ENCODE peak calls at places on chromosomes 16 and 17, in four cellular contexts. One of them, this sample, is unnamed.

GRCh38 chr16:59848314-59848713 is 1114.2 kb upstream of the GOT2 start:
- DNase-seq in K562: no peak
- DNase-seq in A549: no peak
- DNase-seq in IMR-90: no peak
- DNase-seq in this sample: no peak

GRCh38 chr16:3879887-3880564 is 487 bp downstream of the CREBBP start:
- DNase-seq in IMR-90: peak
- DNase-seq in A549: peak
- DNase-seq in K562: peak
- DNase-seq in this sample: peak

GRCh38 chr17:29212681-29213121 is 32.5 kb upstream of the MYO18A start:
- DNase-seq in K562: no peak
- DNase-seq in IMR-90: peak
- DNase-seq in A549: no peak
- DNase-seq in this sample: no peak

GRCh38 chr16:56354016-56354415 is 71.3 kb downstream of the AMFR start:
- DNase-seq in IMR-90: no peak
- DNase-seq in K562: no peak
- DNase-seq in A549: no peak
- DNase-seq in this sample: no peak

GRCh38 chr17:66542183-66542966 is 240.0 kb downstream of the PRKCA start:
- DNase-seq in A549: no peak
- DNase-seq in IMR-90: peak
- DNase-seq in K562: peak
- DNase-seq in this sample: no peak

GRCh38 chr17:57259817-57260216 is 3.5 kb downstream of the MSI2 start:
- DNase-seq in IMR-90: no peak
- DNase-seq in K562: no peak
- DNase-seq in A549: no peak
- DNase-seq in this sample: no peak

GRCh38 chr16:50547944-50548658 is at the start of gene NKD1:
- DNase-seq in K562: peak
- DNase-seq in A549: peak
- DNase-seq in IMR-90: peak
- DNase-seq in this sample: peak

GRCh38 chr16:69916445-69916844 is 34.7 kb upstream of the CLEC18A start:
- DNase-seq in K562: no peak
- DNase-seq in A549: no peak
- DNase-seq in IMR-90: no peak
- DNase-seq in this sample: no peak

GRCh38 chr16:54879681-54880080 is 51.0 kb upstream of the IRX5 start:
- DNase-seq in A549: peak
- DNase-seq in K562: no peak
- DNase-seq in IMR-90: no peak
- DNase-seq in this sample: no peak

GRCh38 chr17:43338886-43339516 is 59.8 kb upstream of the ARL4D start:
- DNase-seq in K562: no peak
- DNase-seq in A549: no peak
- DNase-seq in IMR-90: no peak
- DNase-seq in this sample: peak

GRCh38 chr17:19361326-19361725 is 1.2 kb downstream of the B9D1 start:
- DNase-seq in K562: peak
- DNase-seq in IMR-90: no peak
- DNase-seq in A549: no peak
- DNase-seq in this sample: peak

GRCh38 chr17:3622977-3623594 is 13.0 kb downstream of the SHPK start:
- DNase-seq in A549: no peak
- DNase-seq in K562: no peak
- DNase-seq in IMR-90: no peak
- DNase-seq in this sample: no peak

GRCh38 chr17:65122836-65123756 is 14.1 kb upstream of the RGS9 start:
- DNase-seq in IMR-90: peak
- DNase-seq in K562: peak
- DNase-seq in A549: peak
- DNase-seq in this sample: peak
- TF ChIP-seq POLR2A in IMR-90: peak
- TF ChIP-seq POLR2A in K562: peak
- TF ChIP-seq POLR2A in A549: peak
- TF ChIP-seq POLR2A in this sample: peak

GRCh38 chr17:38749222-38750043 is 1.3 kb upstream of the PCGF2 start:
- DNase-seq in IMR-90: peak
- DNase-seq in A549: peak
- DNase-seq in K562: peak
- DNase-seq in this sample: peak
- TF ChIP-seq POLR2A in IMR-90: no peak
- TF ChIP-seq POLR2A in A549: peak
- TF ChIP-seq POLR2A in K562: peak
- TF ChIP-seq POLR2A in this sample: no peak

GRCh38 chr16:83906690-83907089 is 7.8 kb downstream of the MLYCD start:
- DNase-seq in IMR-90: peak
- DNase-seq in A549: no peak
- DNase-seq in K562: no peak
- DNase-seq in this sample: no peak

GRCh38 chr16:83908798-83909197 is 9.9 kb downstream of the MLYCD start:
- DNase-seq in IMR-90: no peak
- DNase-seq in A549: no peak
- DNase-seq in K562: no peak
- DNase-seq in this sample: no peak

GRCh38 chr16:83903739-83904138 is 4.8 kb downstream of the MLYCD start:
- DNase-seq in A549: no peak
- DNase-seq in IMR-90: peak
- DNase-seq in K562: no peak
- DNase-seq in this sample: no peak

GRCh38 chr16:83907926-83908325 is 9.0 kb downstream of the MLYCD start:
- DNase-seq in A549: no peak
- DNase-seq in IMR-90: no peak
- DNase-seq in K562: no peak
- DNase-seq in this sample: no peak

GRCh38 chr16:83907111-83907510 is 8.2 kb downstream of the MLYCD start:
- DNase-seq in IMR-90: no peak
- DNase-seq in A549: no peak
- DNase-seq in K562: no peak
- DNase-seq in this sample: no peak
- TF ChIP-seq POLR2A in IMR-90: no peak
- TF ChIP-seq POLR2A in A549: no peak
- TF ChIP-seq POLR2A in K562: no peak
- TF ChIP-seq POLR2A in this sample: no peak

DNA sequence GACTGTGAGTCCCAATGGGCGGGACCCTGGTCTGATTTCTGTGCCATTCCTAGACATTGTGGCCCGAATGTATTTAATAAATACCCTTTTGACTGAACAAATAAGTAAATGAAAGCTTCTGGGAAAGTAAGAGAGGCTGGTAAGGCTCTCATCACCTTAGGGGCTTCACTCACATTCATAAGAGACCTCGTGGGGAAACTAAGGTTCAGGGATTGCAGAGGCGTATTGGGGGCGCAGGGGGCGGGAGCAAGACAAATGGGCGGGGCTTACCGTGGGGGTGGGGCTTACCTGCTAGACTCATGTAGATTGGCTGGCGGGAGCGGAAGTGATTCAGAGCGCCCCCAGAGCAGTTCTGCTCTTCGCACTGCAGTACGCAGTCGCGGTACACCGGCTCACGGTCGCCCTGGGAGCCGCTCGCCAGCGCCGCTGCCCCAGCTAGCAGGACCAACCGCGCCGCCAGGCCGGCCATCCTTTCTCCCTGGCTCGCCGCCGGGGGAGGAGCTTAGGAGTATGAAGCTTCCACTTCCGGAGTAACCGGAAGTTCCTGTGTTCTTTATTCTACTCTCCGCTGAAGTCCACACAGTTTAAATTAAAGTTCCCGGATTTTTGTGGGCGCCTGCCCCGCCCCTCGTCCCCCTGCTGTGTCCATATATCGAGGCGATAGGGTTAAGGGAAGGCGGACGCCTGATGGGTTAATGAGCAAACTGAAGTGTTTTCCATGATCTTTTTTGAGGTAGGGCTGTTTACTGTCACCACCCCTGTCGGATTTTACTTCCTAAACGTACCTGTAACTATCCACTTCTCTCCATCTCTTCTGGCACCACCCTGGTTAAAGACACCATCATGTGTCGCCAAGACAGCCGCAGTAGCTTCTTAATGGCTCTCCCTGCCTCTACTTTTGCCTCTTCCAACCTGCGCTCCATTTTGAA is at the start of gene PGAP3:
- DNase-seq in A549: peak
- DNase-seq in IMR-90: peak
- DNase-seq in K562: peak
- DNase-seq in this sample: peak
- TF ChIP-seq POLR2A in A549: peak
- TF ChIP-seq POLR2A in IMR-90: peak
- TF ChIP-seq POLR2A in K562: peak
- TF ChIP-seq POLR2A in this sample: peak

DNA sequence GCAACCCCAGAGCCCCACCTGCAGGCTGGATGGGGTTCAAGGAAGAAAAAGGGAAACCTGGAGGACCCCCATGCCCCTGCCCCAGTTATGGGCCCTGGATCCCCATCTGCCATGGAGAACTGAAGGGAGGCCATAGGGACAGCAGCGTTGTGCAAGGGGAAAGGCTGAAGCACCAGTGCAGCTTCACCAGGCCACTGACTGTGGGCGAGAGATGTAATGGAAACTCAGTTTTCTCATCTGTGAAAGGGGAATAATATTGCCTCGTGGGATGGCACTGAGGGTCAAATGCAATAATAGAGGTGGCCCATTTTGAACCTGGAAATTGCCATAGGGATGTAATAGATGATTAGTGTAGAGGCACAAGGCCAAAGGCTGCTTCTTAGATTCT is 9.9 kb upstream of the TSPOAP1 start:
- DNase-seq in A549: no peak
- DNase-seq in IMR-90: no peak
- DNase-seq in K562: no peak
- DNase-seq in this sample: no peak
- TF ChIP-seq POLR2A in A549: no peak
- TF ChIP-seq POLR2A in IMR-90: no peak
- TF ChIP-seq POLR2A in K562: no peak
- TF ChIP-seq POLR2A in this sample: no peak

GRCh38 chr16:84175351-84176081 is 11.3 kb downstream of the TAF1C start:
- DNase-seq in IMR-90: peak
- DNase-seq in K562: peak
- DNase-seq in A549: peak
- DNase-seq in this sample: peak
- TF ChIP-seq POLR2A in IMR-90: no peak
- TF ChIP-seq POLR2A in K562: no peak
- TF ChIP-seq POLR2A in A549: no peak
- TF ChIP-seq POLR2A in this sample: no peak

DNA sequence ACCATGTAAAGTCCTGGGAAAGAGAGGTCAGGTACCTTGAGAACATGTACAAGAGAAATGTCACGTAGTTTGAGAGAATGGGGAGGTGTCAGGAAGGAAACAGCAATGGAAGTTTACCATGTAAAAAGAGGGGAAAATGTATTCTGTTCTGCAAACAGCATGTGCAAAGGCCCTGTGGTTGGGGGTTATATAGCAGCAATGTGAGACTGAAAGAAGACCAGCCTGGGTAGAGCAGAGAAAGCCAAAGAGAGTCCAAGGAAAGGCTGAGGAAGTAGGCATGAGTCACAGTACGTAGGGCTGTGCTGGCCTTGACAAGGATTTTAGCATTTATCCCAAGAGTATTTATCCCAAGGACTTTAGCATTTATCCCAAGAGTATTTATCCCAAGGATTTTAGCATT is 141.3 kb upstream of the CACNG3 start:
- DNase-seq in K562: peak
- DNase-seq in A549: no peak
- DNase-seq in IMR-90: no peak
- DNase-seq in this sample: no peak
- TF ChIP-seq POLR2A in K562: no peak
- TF ChIP-seq POLR2A in A549: no peak
- TF ChIP-seq POLR2A in IMR-90: no peak
- TF ChIP-seq POLR2A in this sample: no peak

This sample was measured in erythroblast.